ENCODE peak calls at places on chromosomes 7 and 10, in five cellular contexts. G, H, E, N and I are unnamed samples.

GRCh38 chr7:6250364-6250833 is 22.0 kb downstream of the CYTH3 start:
- DNase-seq in H (no peak), N (no peak), E (no peak), G (no peak), I (no peak)

GRCh38 chr10:132397671-132398565 is 918 bp downstream of the PWWP2B start:
- DNase-seq in H (peak; percentile 38), N (peak; percentile 52), E (peak; percentile 54), G (peak; percentile 81), I (peak; percentile 45)

GRCh38 chr7:109964780-109965179 is 1126.1 kb upstream of the LRRN3 start:
- DNase-seq in N (no peak), G (no peak), H (no peak), E (no peak), I (no peak)

GRCh38 chr7:84399661-84400060 is 205.1 kb upstream of the SEMA3A start:
- DNase-seq in E (no peak), N (no peak), H (no peak), G (no peak), I (no peak)

GRCh38 chr10:133442191-133442966 is 11.4 kb upstream of the SCART1 start:
- DNase-seq in E (no peak), N (peak; percentile 26), G (peak; percentile 61), H (no peak), I (no peak)

GRCh38 chr7:13151982-13152381 is 464.5 kb downstream of the ARL4A start:
- DNase-seq in H (no peak), N (no peak), G (no peak), E (no peak), I (no peak)

GRCh38 chr7:81690251-81690650 is 79.6 kb downstream of the HGF start:
- DNase-seq in H (peak; percentile 37), E (no peak), G (no peak), N (no peak), I (peak; percentile 14)

GRCh38 chr7:142638581-142638980 is 110.7 kb upstream of the PRSS1 start:
- DNase-seq in E (no peak), G (no peak), H (no peak), N (no peak), I (no peak)

GRCh38 chr7:106283831-106284515 is 810 bp downstream of the NAMPT start:
- DNase-seq in H (peak; percentile 44), G (peak; percentile 82), E (peak; percentile 63), N (peak; percentile 54), I (peak; percentile 66)

GRCh38 chr7:87083865-87084519 is 24.5 kb upstream of the ELAPOR2 start:
- DNase-seq in H (no peak), N (no peak), E (peak; percentile 16), G (no peak), I (peak; percentile 6)

GRCh38 chr10:102235598-102235920 is 5.8 kb downstream of the PITX3 start:
- DNase-seq in N (no peak), G (no peak), E (no peak), H (no peak), I (no peak)

GRCh38 chr10:131816157-131816775 is 84.5 kb upstream of the PPP2R2D start:
- DNase-seq in H (no peak), G (no peak), N (no peak), E (no peak), I (no peak)

GRCh38 chr7:129786825-129787563 is 165.8 kb downstream of the UBE2H start:
- DNase-seq in E (no peak), G (no peak), N (no peak), H (no peak), I (no peak)

GRCh38 chr7:137439829-137440433 is 96.4 kb upstream of the PTN start:
- DNase-seq in H (no peak), G (no peak), E (peak; percentile 63), N (no peak), I (no peak)

GRCh38 chr7:2641406-2642393 is 9.9 kb downstream of the TTYH3 start:
- DNase-seq in H (peak; percentile 98), E (peak; percentile 97), N (peak; percentile 86), G (peak; percentile 96), I (peak; percentile 98)

GRCh38 chr10:97069576-97070362 is 116.0 kb downstream of the SLIT1 start:
- DNase-seq in E (no peak), H (peak; percentile 24), G (no peak), N (no peak), I (no peak)

GRCh38 chr7:69439636-69440325 is 158.5 kb upstream of the AUTS2 start:
- DNase-seq in E (no peak), H (no peak), N (no peak), G (no peak), I (no peak)

GRCh38 chr10:72814134-72814790 is 79.3 kb upstream of the OIT3 start:
- DNase-seq in G (no peak), H (peak; percentile 44), N (no peak), E (peak; percentile 67), I (peak; percentile 42)

GRCh38 chr7:26868841-26869505 is 4.6 kb upstream of the SKAP2 start:
- DNase-seq in G (no peak), H (no peak), E (peak; percentile 25), N (no peak), I (no peak)

GRCh38 chr10:79266543-79267312 is 80.5 kb upstream of the PPIF start:
- DNase-seq in G (peak; percentile 90), E (peak; percentile 91), H (peak; percentile 95), N (peak; percentile 56), I (peak; percentile 87)

GRCh38 chr7:64997927-64998391 is 7.1 kb upstream of the ZNF117 start:
- DNase-seq in N (no peak), G (peak; percentile 73), H (no peak), E (no peak), I (peak; percentile 72)

GRCh38 chr10:124232686-124233545 is 139.5 kb upstream of the CHST15 start:
- DNase-seq in N (no peak), G (peak; percentile 74), H (no peak), E (no peak), I (no peak)

GRCh38 chr10:77049896-77050295 is 587.7 kb downstream of the KCNMA1 start:
- DNase-seq in N (no peak), E (peak; percentile 59), G (no peak), H (no peak), I (peak; percentile 31)

GRCh38 chr7:7639847-7640220 is 718 bp upstream of the UMAD1 start:
- DNase-seq in G (no peak), E (peak; percentile 37), H (no peak), N (no peak), I (no peak)

GRCh38 chr10:50286517-50286916 is 35.2 kb upstream of the ASAH2 start:
- DNase-seq in H (no peak), N (no peak), G (no peak), E (peak; percentile 98), I (no peak)

GRCh38 chr7:37259381-37259821 is 189.3 kb downstream of the ELMO1 start:
- DNase-seq in G (no peak), E (no peak), H (no peak), N (no peak), I (no peak)

GRCh38 chr7:129041142-129041928 is 13.6 kb downstream of the TNPO3 start:
- DNase-seq in E (no peak), N (no peak), H (peak; percentile 12), G (no peak), I (no peak)

GRCh38 chr10:22230331-22230833 is 12.6 kb upstream of the EBLN1 start:
- DNase-seq in G (no peak), N (no peak), H (peak; percentile 70), E (peak; percentile 71), I (peak; percentile 85)

GRCh38 chr7:111990597-111990996 is 215.6 kb downstream of the DOCK4 start:
- DNase-seq in H (no peak), E (no peak), N (no peak), G (no peak), I (peak; percentile 2)

GRCh38 chr7:17041324-17041723 is 159.5 kb upstream of the AGR3 start:
- DNase-seq in H (peak; percentile 79), G (no peak), N (no peak), E (peak; percentile 95), I (peak; percentile 97)
- H3K4me3 ChIP-seq in H (no peak overlapping the region), G (no peak overlapping the region), N (no peak overlapping the region), E (no peak overlapping the region), I (no peak overlapping the region)

DNA sequence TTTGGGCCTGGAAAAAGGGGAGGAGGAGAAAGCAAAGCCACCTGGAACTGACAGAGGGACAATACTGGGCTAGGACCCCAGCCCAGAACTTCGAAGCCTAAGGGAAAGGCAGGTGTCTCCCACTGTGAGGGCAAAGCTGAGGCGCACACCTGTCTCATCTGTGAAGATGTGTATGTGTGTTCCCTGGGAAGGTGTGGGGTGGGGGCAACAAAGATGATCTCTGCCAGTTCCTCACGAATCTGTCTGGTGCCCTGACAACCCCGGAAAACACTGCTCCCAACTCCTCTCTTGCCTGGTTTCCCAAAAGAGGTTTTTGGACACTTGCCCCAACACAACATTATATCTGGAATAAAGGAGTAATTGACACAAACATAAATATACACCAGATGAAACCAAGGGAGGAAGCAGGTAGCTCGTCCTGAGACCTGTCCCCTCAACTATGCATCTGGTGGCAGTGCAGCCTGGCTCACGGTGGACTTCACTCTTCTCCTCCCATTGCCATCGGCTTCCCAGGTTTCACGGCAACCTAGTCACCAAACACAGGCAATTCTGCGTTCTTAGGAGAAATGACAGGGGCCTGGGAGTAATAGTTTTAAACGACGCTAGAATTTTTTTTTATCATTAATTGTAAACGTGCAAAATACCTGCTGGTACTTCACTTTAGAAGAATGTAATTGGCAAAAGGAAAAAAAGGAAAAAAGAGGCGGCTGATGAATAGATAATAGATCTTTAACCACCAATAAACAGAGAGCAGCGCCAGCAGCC is 1.7 kb upstream of the EMX2 start:
- DNase-seq in H (no peak), G (no peak), N (no peak), E (no peak), I (no peak)
- H3K4me3 ChIP-seq in H (no peak overlapping the region), G (no peak overlapping the region), N (no peak overlapping the region), E (no peak overlapping the region), I (no peak overlapping the region)

GRCh38 chr7:134783294-134784069 is 4.0 kb downstream of the CALD1 start:
- DNase-seq in N (no peak), E (no peak), H (peak; percentile 12), G (no peak), I (no peak)
- H3K4me3 ChIP-seq in N (no peak overlapping the region), E (peak overlapping the region; percentile 23), H (peak overlapping the region; percentile 14), G (peak overlapping the region; percentile 52), I (no peak overlapping the region)

DNA sequence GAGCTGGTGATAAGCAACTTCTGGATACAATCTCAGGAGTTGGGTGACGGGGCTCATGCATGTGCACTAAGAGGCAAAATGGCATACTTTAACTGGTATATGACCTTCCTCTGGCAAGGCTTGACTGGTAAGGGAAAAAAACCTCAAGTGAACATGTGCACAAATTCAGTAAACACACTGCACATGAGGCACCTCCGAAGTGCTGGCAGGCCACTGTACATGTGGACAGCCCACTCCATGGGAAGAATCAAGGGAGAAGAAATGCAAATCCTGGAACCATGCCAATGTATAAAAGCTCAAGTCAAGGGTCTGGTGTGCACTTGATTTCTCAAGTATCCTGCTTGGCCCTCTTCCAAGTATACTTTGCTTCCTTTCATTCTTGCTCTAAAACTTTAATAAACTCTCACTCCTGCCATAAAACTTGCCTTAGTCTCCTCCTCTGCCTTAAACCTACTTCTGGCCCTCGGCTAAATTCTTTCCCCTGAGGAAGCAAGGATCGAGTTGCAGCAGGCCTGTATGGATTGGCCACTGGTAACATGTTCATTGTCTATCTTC is 167.2 kb downstream of the RAMP3 start:
- DNase-seq in N (no peak), E (no peak), H (no peak), G (no peak), I (peak; percentile 27)
- H3K4me3 ChIP-seq in N (no peak overlapping the region), E (no peak overlapping the region), H (no peak overlapping the region), G (no peak overlapping the region), I (no peak overlapping the region)

GRCh38 chr7:101164071-101164840 is 1.1 kb downstream of the VGF start:
- DNase-seq in E (peak; percentile 62), G (no peak), N (no peak), H (peak; percentile 59), I (peak; percentile 72)
- H3K4me3 ChIP-seq in E (peak overlapping the region; percentile 5), G (no peak overlapping the region), N (no peak overlapping the region), H (no peak overlapping the region), I (peak overlapping the region; percentile 7)

GRCh38 chr10:73827346-73828089 is 16.1 kb upstream of the NDST2 start:
- DNase-seq in E (no peak), H (no peak), G (no peak), N (no peak), I (no peak)
- H3K4me3 ChIP-seq in E (no peak overlapping the region), H (no peak overlapping the region), G (no peak overlapping the region), N (no peak overlapping the region), I (no peak overlapping the region)